ENCODE peak calls at places on chromosomes 12 and 14, in six cellular contexts. S is stomach; B is IMR-90; N is ovary; D is CD8-positive, alpha-beta memory T cell; I is Panc1. W is an unnamed sample.

GRCh38 chr12:116610971-116611541 is 51.9 kb downstream of the MAP1LC3B2 start:
- DNase-seq in S (no peak), I (no peak), B (no peak), N (no peak), D (no peak), W (peak; percentile 62)

GRCh38 chr12:81450920-81451739 is 308.0 kb downstream of the PPFIA2 start:
- DNase-seq in D (no peak), S (no peak), I (peak; percentile 12), N (no peak), B (peak; percentile 54), W (no peak)

GRCh38 chr12:116164976-116165425 is 112.5 kb downstream of the MED13L start:
- DNase-seq in N (no peak), D (no peak), S (no peak), I (no peak), B (peak; percentile 81), W (no peak)

GRCh38 chr14:90381999-90382451 is 14.8 kb upstream of the CALM1 start:
- DNase-seq in I (no peak), B (no peak), N (peak; percentile 49), D (peak; percentile 54), S (peak; percentile 73), W (peak; percentile 72)

GRCh38 chr12:115336506-115336905 is 652.5 kb upstream of the TBX3 start:
- DNase-seq in I (no peak), N (no peak), S (no peak), D (no peak), B (no peak), W (no peak)

GRCh38 chr12:111761099-111761498 is 5.6 kb upstream of the ALDH2 start:
- DNase-seq in I (no peak), N (no peak), B (no peak), D (no peak), S (no peak), W (no peak)

GRCh38 chr14:35687335-35687939 is 121.7 kb downstream of the RALGAPA1 start:
- DNase-seq in S (no peak), I (peak; percentile 17), B (peak; percentile 68), N (no peak), D (no peak), W (no peak)

GRCh38 chr14:24080888-24081738 is 9.8 kb downstream of the CPNE6 start:
- DNase-seq in I (no peak), S (peak; percentile 74), D (peak; percentile 80), N (peak; percentile 48), B (no peak), W (no peak)

GRCh38 chr12:117342682-117343081 is 18.7 kb downstream of the NOS1 start:
- DNase-seq in D (no peak), I (no peak), B (no peak), N (no peak), S (no peak), W (no peak)

GRCh38 chr14:23675906-23676305 is 39.7 kb downstream of the DHRS2 start:
- DNase-seq in S (no peak), D (no peak), B (no peak), I (no peak), N (no peak), W (no peak)

GRCh38 chr14:41299924-41300323 is 306.8 kb upstream of the LRFN5 start:
- DNase-seq in N (no peak), B (no peak), D (no peak), I (no peak), S (no peak), W (no peak)

GRCh38 chr14:74457511-74457910 is 31.5 kb upstream of the SYNDIG1L start:
- DNase-seq in B (no peak), S (no peak), N (no peak), D (no peak), I (no peak), W (no peak)

GRCh38 chr12:94534761-94535613 is 75.3 kb upstream of the CEP83 start:
- DNase-seq in N (no peak), S (no peak), D (no peak), B (no peak), I (no peak), W (no peak)

GRCh38 chr12:124754949-124755800 is 108.5 kb downstream of the SCARB1 start:
- DNase-seq in N (peak; percentile 83), D (peak; percentile 54), I (no peak), B (peak; percentile 67), S (peak; percentile 46), W (peak; percentile 89)

GRCh38 chr12:668092-668481 is 4.8 kb upstream of the NINJ2 start:
- DNase-seq in D (no peak), I (no peak), B (no peak), S (no peak), N (no peak), W (no peak)

GRCh38 chr12:3988519-3989217 is 115.5 kb upstream of the PARP11 start:
- DNase-seq in B (no peak), S (no peak), I (no peak), D (no peak), N (no peak), W (no peak)

GRCh38 chr12:31280183-31280582 is 45.8 kb downstream of the SINHCAF start:
- DNase-seq in N (no peak), I (no peak), S (no peak), B (no peak), D (no peak), W (no peak)

GRCh38 chr12:89525002-89525823 is 617 bp upstream of the GALNT4 start:
- DNase-seq in D (peak; percentile 66), S (peak; percentile 52), B (peak; percentile 21), N (peak; percentile 64), I (no peak), W (peak; percentile 77)

GRCh38 chr14:91186515-91187066 is 57.9 kb downstream of the GPR68 start:
- DNase-seq in B (peak; percentile 65), D (no peak), S (no peak), N (no peak), I (no peak), W (no peak)

GRCh38 chr12:49813131-49813530 is 15.1 kb downstream of the NCKAP5L start:
- DNase-seq in N (no peak), I (no peak), B (no peak), D (no peak), S (no peak), W (no peak)

GRCh38 chr12:54258286-54258685 is 21.6 kb downstream of the CBX5 start:
- DNase-seq in D (no peak), B (peak; percentile 70), N (no peak), S (no peak), I (no peak), W (no peak)
- H3K4me1 ChIP-seq in D (peaks cover 16% of the 10 kb centered on the region), B (peaks cover 19% of the 10 kb centered on the region), N (peaks cover 5% of the 10 kb centered on the region), S (peaks cover 18% of the 10 kb centered on the region), I (peaks cover 56% of the 10 kb centered on the region), W (no peaks in the 10 kb centered on the region)

GRCh38 chr12:51924551-51925399 is 17.5 kb downstream of the ACVRL1 start:
- DNase-seq in B (no peak), I (no peak), S (no peak), N (no peak), D (no peak), W (no peak)
- H3K4me1 ChIP-seq in B (peaks cover 10% of the 10 kb centered on the region), I (no peaks in the 10 kb centered on the region), S (peaks cover 23% of the 10 kb centered on the region), N (peaks cover 10% of the 10 kb centered on the region), D (no peaks in the 10 kb centered on the region), W (peaks cover 18% of the 10 kb centered on the region)

GRCh38 chr12:27276275-27276674 is 32.2 kb downstream of the STK38L start:
- DNase-seq in D (no peak), B (no peak), S (no peak), N (no peak), I (no peak), W (no peak)

GRCh38 chr12:27280412-27280811 is 36.3 kb downstream of the STK38L start:
- DNase-seq in I (no peak), B (no peak), D (no peak), S (no peak), N (no peak), W (no peak)

GRCh38 chr12:27274706-27275105 is 30.6 kb downstream of the STK38L start:
- DNase-seq in I (no peak), B (peak; percentile 31), S (no peak), N (no peak), D (no peak), W (no peak)

GRCh38 chr12:27279836-27280235 is 35.8 kb downstream of the STK38L start:
- DNase-seq in S (no peak), B (no peak), D (no peak), N (no peak), I (no peak), W (no peak)

DNA sequence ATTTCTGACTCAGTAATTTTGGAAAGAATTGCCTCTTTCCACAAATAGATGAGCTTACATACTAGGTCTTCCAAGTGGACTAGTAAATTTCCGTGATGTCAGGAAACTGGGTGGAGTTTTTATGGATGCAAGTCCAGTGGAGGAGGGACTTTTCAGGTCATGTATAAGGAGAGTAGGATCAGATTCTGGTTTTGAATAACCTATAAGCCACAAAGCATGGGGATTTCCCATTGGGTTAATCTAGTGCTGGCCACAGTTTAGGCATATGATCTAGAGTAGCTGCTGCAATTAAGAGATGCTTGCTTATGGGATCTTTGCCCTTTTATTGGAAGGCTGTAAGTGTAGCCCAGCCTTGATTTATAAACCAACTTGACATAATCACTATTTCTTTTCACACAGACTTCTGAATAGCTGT is 33.8 kb downstream of the STK38L start:
- DNase-seq in I (peak; percentile 5), S (no peak), N (no peak), D (no peak), B (peak; percentile 97), W (no peak)
- H3K4me1 ChIP-seq in I (peaks cover 7% of the 10 kb centered on the region), S (peaks cover 9% of the 10 kb centered on the region), N (peaks cover 6% of the 10 kb centered on the region), D (no peaks in the 10 kb centered on the region), B (peaks cover 10% of the 10 kb centered on the region), W (peaks cover 5% of the 10 kb centered on the region)

GRCh38 chr14:77459072-77459723 is 1.3 kb downstream of the AHSA1 start:
- DNase-seq in I (no peak), N (no peak), B (peak; percentile 77), S (peak; percentile 66), D (peak; percentile 64), W (peak; percentile 41)
- H3K4me1 ChIP-seq in I (peaks cover 11% of the 10 kb centered on the region), N (no peaks in the 10 kb centered on the region), B (peaks cover 3% of the 10 kb centered on the region), S (peaks cover 27% of the 10 kb centered on the region), D (peaks cover 26% of the 10 kb centered on the region), W (no peaks in the 10 kb centered on the region)

DNA sequence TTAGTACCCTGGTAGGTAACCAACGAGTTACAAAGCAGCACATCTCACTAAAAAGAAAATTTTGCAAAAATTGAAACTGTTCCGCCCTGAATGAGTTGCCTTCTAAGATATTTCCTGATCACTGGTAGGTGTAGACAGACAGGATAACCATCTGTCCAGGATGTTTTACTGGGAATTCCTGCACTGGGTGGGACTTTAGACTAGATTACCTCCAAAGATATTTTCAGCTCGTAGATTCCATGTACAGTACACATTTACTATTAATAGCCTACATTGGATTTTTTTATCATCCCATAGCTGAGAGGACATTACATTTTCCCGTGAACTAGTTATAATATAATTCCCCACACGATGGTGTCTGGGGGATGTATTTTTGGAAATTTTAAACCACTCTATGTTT is 139.6 kb downstream of the DYRK2 start:
- DNase-seq in S (no peak), D (no peak), N (no peak), B (no peak), I (no peak), W (no peak)
- H3K4me1 ChIP-seq in S (no peaks in the 10 kb centered on the region), D (peaks cover 7% of the 10 kb centered on the region), N (no peaks in the 10 kb centered on the region), B (peaks cover 2% of the 10 kb centered on the region), I (no peaks in the 10 kb centered on the region), W (no peaks in the 10 kb centered on the region)

GRCh38 chr14:52018970-52019369 is 29.6 kb downstream of the RTRAF start:
- DNase-seq in I (no peak), D (no peak), S (no peak), B (no peak), N (no peak), W (no peak)
- H3K4me1 ChIP-seq in I (no peaks in the 10 kb centered on the region), D (peaks cover 7% of the 10 kb centered on the region), S (no peaks in the 10 kb centered on the region), B (peaks cover 14% of the 10 kb centered on the region), N (peaks cover 13% of the 10 kb centered on the region), W (peaks cover 30% of the 10 kb centered on the region)